ENCODE peak calls at places on chromosome 12, in five cellular contexts. One of them, this sample, is unnamed.

GRCh38 chr12:116233669-116234068 is 43.8 kb downstream of the MED13L start:
- DNase-seq in HepG2: no peak
- DNase-seq in H1: no peak
- DNase-seq in K562: no peak
- DNase-seq in GM12891: no peak
- DNase-seq in this sample: no peak

GRCh38 chr12:122749569-122750332 is 2.9 kb upstream of the DENR start:
- DNase-seq in HepG2: no peak
- DNase-seq in H1: no peak
- DNase-seq in K562: peak; percentile 57
- DNase-seq in GM12891: no peak
- DNase-seq in this sample: no peak

GRCh38 chr12:94867066-94867855 is 136.2 kb downstream of the NDUFA12 start:
- DNase-seq in HepG2: no peak
- DNase-seq in H1: no peak
- DNase-seq in K562: no peak
- DNase-seq in GM12891: no peak
- DNase-seq in this sample: no peak

GRCh38 chr12:77940011-77940423 is 109.3 kb downstream of the NAV3 start:
- DNase-seq in HepG2: no peak
- DNase-seq in H1: peak; percentile 19
- DNase-seq in K562: no peak
- DNase-seq in GM12891: no peak
- DNase-seq in this sample: no peak

GRCh38 chr12:6697584-6698351 is 2.8 kb downstream of the PIANP start:
- DNase-seq in HepG2: peak; percentile 45
- DNase-seq in H1: no peak
- DNase-seq in K562: peak; percentile 56
- DNase-seq in GM12891: no peak
- DNase-seq in this sample: no peak

GRCh38 chr12:51407604-51408003 is 16.4 kb upstream of the GALNT6 start:
- DNase-seq in HepG2: no peak
- DNase-seq in H1: no peak
- DNase-seq in K562: no peak
- DNase-seq in GM12891: no peak
- DNase-seq in this sample: no peak

GRCh38 chr12:90951418-90952110 is 3.4 kb downstream of the CCER1 start:
- DNase-seq in HepG2: no peak
- DNase-seq in H1: no peak
- DNase-seq in K562: no peak
- DNase-seq in GM12891: no peak
- DNase-seq in this sample: no peak

GRCh38 chr12:113005759-113006158 is 27.4 kb downstream of the OAS2 start:
- DNase-seq in HepG2: no peak
- DNase-seq in H1: no peak
- DNase-seq in K562: peak; percentile 37
- DNase-seq in GM12891: peak; percentile 15
- DNase-seq in this sample: no peak

GRCh38 chr12:67681145-67681778 is 32.7 kb downstream of the DYRK2 start:
- DNase-seq in HepG2: no peak
- DNase-seq in H1: no peak
- DNase-seq in K562: no peak
- DNase-seq in GM12891: no peak
- DNase-seq in this sample: no peak

GRCh38 chr12:92365836-92366235 is 220.2 kb upstream of the BTG1 start:
- DNase-seq in HepG2: no peak
- DNase-seq in H1: no peak
- DNase-seq in K562: no peak
- DNase-seq in GM12891: no peak
- DNase-seq in this sample: no peak

GRCh38 chr12:92987362-92987761 is 58.3 kb upstream of the EEA1 start:
- DNase-seq in HepG2: peak; percentile 78
- DNase-seq in H1: no peak
- DNase-seq in K562: peak; percentile 48
- DNase-seq in GM12891: no peak
- DNase-seq in this sample: no peak

GRCh38 chr12:12726543-12727093 is 9.4 kb downstream of the CDKN1B start:
- DNase-seq in HepG2: no peak
- DNase-seq in H1: no peak
- DNase-seq in K562: no peak
- DNase-seq in GM12891: no peak
- DNase-seq in this sample: no peak
- TF ChIP-seq TAF1 in HepG2: no peak
- TF ChIP-seq TAF1 in H1: no peak
- TF ChIP-seq TAF1 in K562: peak; percentile 30
- TF ChIP-seq TAF1 in GM12891: no peak
- TF ChIP-seq TAF1 in this sample: no peak

GRCh38 chr12:47904647-47905312 is at the start of gene VDR:
- DNase-seq in HepG2: peak; percentile 28
- DNase-seq in H1: peak; percentile 54
- DNase-seq in K562: peak; percentile 91
- DNase-seq in GM12891: peak; percentile 85
- DNase-seq in this sample: peak; percentile 88
- TF ChIP-seq POLR2AphosphoS5 in HepG2: no peak
- TF ChIP-seq POLR2AphosphoS5 in H1: peak; percentile 65
- TF ChIP-seq POLR2AphosphoS5 in K562: no peak
- TF ChIP-seq POLR2AphosphoS5 in GM12891: no peak
- TF ChIP-seq POLR2AphosphoS5 in this sample: no peak

GRCh38 chr12:110449799-110450497 is at the start of gene ARPC3:
- DNase-seq in HepG2: peak; percentile 90
- DNase-seq in H1: peak; percentile 89
- DNase-seq in K562: peak; percentile 90
- DNase-seq in GM12891: peak; percentile 79
- DNase-seq in this sample: peak; percentile 80
- TF ChIP-seq POLR2A in HepG2: peak; percentile 70
- TF ChIP-seq POLR2A in H1: no peak
- TF ChIP-seq POLR2A in K562: peak; percentile 94
- TF ChIP-seq POLR2A in GM12891: peak; percentile 76
- TF ChIP-seq POLR2A in this sample: peak; percentile 86

DNA sequence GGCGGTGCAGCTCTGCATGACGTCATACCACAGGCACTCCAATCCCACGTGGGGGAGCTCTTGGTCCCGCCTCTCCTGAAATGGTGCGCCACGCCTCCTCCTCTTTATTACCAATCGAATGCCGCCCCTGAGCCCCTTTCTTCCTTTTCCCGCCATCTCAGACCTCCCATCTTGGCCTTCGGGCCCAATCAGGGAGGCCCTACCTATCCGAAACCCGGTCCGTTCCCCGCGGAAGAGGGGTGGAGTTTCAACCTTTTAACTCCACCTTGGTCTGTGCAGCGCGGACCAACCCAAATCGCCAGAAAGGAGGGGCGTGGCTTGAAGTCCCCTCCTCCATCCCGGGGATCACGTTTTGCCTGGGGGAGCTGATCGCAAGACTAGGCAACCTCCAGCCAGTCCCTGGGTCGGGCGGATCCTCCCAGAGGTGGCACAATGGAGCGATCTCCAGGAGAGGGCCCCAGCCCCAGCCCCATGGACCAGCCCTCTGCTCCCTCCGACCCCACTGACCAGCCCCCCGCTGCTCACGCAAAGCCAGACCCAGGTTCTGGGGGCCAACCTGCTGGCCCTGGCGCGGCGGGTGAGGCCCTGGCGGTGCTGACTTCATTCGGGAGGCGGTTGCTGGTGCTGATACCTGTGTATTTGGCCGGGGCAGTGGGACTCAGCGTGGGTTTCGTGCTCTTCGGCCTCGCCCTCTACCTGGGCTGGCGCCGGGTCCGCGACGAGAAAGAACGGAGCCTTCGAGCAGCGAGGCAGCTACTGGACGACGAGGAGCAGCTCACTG is at the start of gene ESYT1:
- DNase-seq in HepG2: peak; percentile 100
- DNase-seq in H1: peak; percentile 100
- DNase-seq in K562: peak; percentile 98
- DNase-seq in GM12891: peak; percentile 96
- DNase-seq in this sample: peak; percentile 96
- TF ChIP-seq TAF1 in HepG2: peak; percentile 81
- TF ChIP-seq TAF1 in H1: peak; percentile 91
- TF ChIP-seq TAF1 in K562: peak; percentile 87
- TF ChIP-seq TAF1 in GM12891: no peak
- TF ChIP-seq TAF1 in this sample: peak; percentile 35

This sample was measured in GM12892.